ENCODE peak calls at places on chromosomes 5 and 9, in five cellular contexts. One of them, this sample, is unnamed.

GRCh38 chr5:145991044-145991575 is 54.7 kb downstream of the SH3RF2 start:
- DNase-seq in AG09309: no peak
- DNase-seq in trophoblast cell: no peak
- DNase-seq in activated T-helper 1 cell treated with Interleukin-2 at 50 U/mL for 16 hours: no peak
- DNase-seq in MCF 10A: no peak
- DNase-seq in this sample: no peak

GRCh38 chr5:78527054-78527884 is 121.3 kb downstream of the LHFPL2 start:
- DNase-seq in AG09309: peak
- DNase-seq in trophoblast cell: peak
- DNase-seq in activated T-helper 1 cell treated with Interleukin-2 at 50 U/mL for 16 hours: no peak
- DNase-seq in MCF 10A: peak
- DNase-seq in this sample: no peak

GRCh38 chr5:145568581-145568980 is 266.6 kb downstream of the PRELID2 start:
- DNase-seq in activated T-helper 1 cell treated with Interleukin-2 at 50 U/mL for 16 hours: no peak
- DNase-seq in trophoblast cell: no peak
- DNase-seq in AG09309: no peak
- DNase-seq in MCF 10A: peak
- DNase-seq in this sample: no peak

GRCh38 chr9:131618071-131618479 is 72.8 kb downstream of the PRRT1B start:
- DNase-seq in AG09309: no peak
- DNase-seq in trophoblast cell: no peak
- DNase-seq in MCF 10A: peak
- DNase-seq in activated T-helper 1 cell treated with Interleukin-2 at 50 U/mL for 16 hours: no peak
- DNase-seq in this sample: no peak

GRCh38 chr5:96146675-96147074 is 185.0 kb upstream of the ELL2 start:
- DNase-seq in activated T-helper 1 cell treated with Interleukin-2 at 50 U/mL for 16 hours: no peak
- DNase-seq in AG09309: peak
- DNase-seq in trophoblast cell: peak
- DNase-seq in MCF 10A: peak
- DNase-seq in this sample: no peak

GRCh38 chr5:169772688-169773087 is 135.6 kb downstream of the DOCK2 start:
- DNase-seq in trophoblast cell: no peak
- DNase-seq in MCF 10A: no peak
- DNase-seq in AG09309: no peak
- DNase-seq in activated T-helper 1 cell treated with Interleukin-2 at 50 U/mL for 16 hours: no peak
- DNase-seq in this sample: no peak

GRCh38 chr9:114367406-114367805 is 20.4 kb downstream of the AKNA start:
- DNase-seq in activated T-helper 1 cell treated with Interleukin-2 at 50 U/mL for 16 hours: no peak
- DNase-seq in AG09309: no peak
- DNase-seq in MCF 10A: no peak
- DNase-seq in trophoblast cell: no peak
- DNase-seq in this sample: no peak

GRCh38 chr5:178940569-178941360 is at the start of gene ZNF454:
- DNase-seq in activated T-helper 1 cell treated with Interleukin-2 at 50 U/mL for 16 hours: no peak
- DNase-seq in MCF 10A: no peak
- DNase-seq in AG09309: peak
- DNase-seq in trophoblast cell: peak
- DNase-seq in this sample: peak

GRCh38 chr9:99287641-99288040 is 65.6 kb downstream of the SEC61B start:
- DNase-seq in activated T-helper 1 cell treated with Interleukin-2 at 50 U/mL for 16 hours: no peak
- DNase-seq in MCF 10A: no peak
- DNase-seq in trophoblast cell: no peak
- DNase-seq in AG09309: no peak
- DNase-seq in this sample: no peak

GRCh38 chr9:86407022-86407421 is 52.8 kb upstream of the TUT7 start:
- DNase-seq in MCF 10A: peak
- DNase-seq in AG09309: no peak
- DNase-seq in trophoblast cell: peak
- DNase-seq in activated T-helper 1 cell treated with Interleukin-2 at 50 U/mL for 16 hours: no peak
- DNase-seq in this sample: no peak

GRCh38 chr5:172178301-172179031 is 9.6 kb downstream of the STK10 start:
- DNase-seq in trophoblast cell: peak
- DNase-seq in MCF 10A: no peak
- DNase-seq in AG09309: no peak
- DNase-seq in activated T-helper 1 cell treated with Interleukin-2 at 50 U/mL for 16 hours: peak
- DNase-seq in this sample: no peak

GRCh38 chr9:110048473-110048975 is 159.4 kb downstream of the C9orf152 start:
- DNase-seq in activated T-helper 1 cell treated with Interleukin-2 at 50 U/mL for 16 hours: peak
- DNase-seq in AG09309: no peak
- DNase-seq in trophoblast cell: peak
- DNase-seq in MCF 10A: peak
- DNase-seq in this sample: peak

GRCh38 chr5:137084016-137084415 is 415.1 kb downstream of the SPOCK1 start:
- DNase-seq in AG09309: no peak
- DNase-seq in trophoblast cell: no peak
- DNase-seq in MCF 10A: no peak
- DNase-seq in activated T-helper 1 cell treated with Interleukin-2 at 50 U/mL for 16 hours: no peak
- DNase-seq in this sample: no peak

GRCh38 chr9:126674365-126675146 is 60.8 kb downstream of the LMX1B start:
- DNase-seq in activated T-helper 1 cell treated with Interleukin-2 at 50 U/mL for 16 hours: no peak
- DNase-seq in trophoblast cell: no peak
- DNase-seq in MCF 10A: no peak
- DNase-seq in AG09309: no peak
- DNase-seq in this sample: no peak

GRCh38 chr5:1882337-1883119 is at the start of gene IRX4:
- DNase-seq in MCF 10A: peak
- DNase-seq in trophoblast cell: peak
- DNase-seq in activated T-helper 1 cell treated with Interleukin-2 at 50 U/mL for 16 hours: no peak
- DNase-seq in AG09309: no peak
- DNase-seq in this sample: no peak

GRCh38 chr5:111070272-111071134 is 1.0 kb upstream of the TSLP start:
- DNase-seq in activated T-helper 1 cell treated with Interleukin-2 at 50 U/mL for 16 hours: no peak
- DNase-seq in trophoblast cell: no peak
- DNase-seq in MCF 10A: no peak
- DNase-seq in AG09309: no peak
- DNase-seq in this sample: no peak

GRCh38 chr9:118170032-118170955 is 466.1 kb downstream of the TLR4 start:
- DNase-seq in trophoblast cell: peak
- DNase-seq in AG09309: no peak
- DNase-seq in activated T-helper 1 cell treated with Interleukin-2 at 50 U/mL for 16 hours: no peak
- DNase-seq in MCF 10A: peak
- DNase-seq in this sample: peak

GRCh38 chr5:150585781-150586461 is 54.5 kb upstream of the SYNPO start:
- DNase-seq in MCF 10A: no peak
- DNase-seq in activated T-helper 1 cell treated with Interleukin-2 at 50 U/mL for 16 hours: no peak
- DNase-seq in AG09309: no peak
- DNase-seq in trophoblast cell: no peak
- DNase-seq in this sample: no peak

GRCh38 chr5:177212242-177212641 is 78.7 kb downstream of the NSD1 start:
- DNase-seq in trophoblast cell: no peak
- DNase-seq in activated T-helper 1 cell treated with Interleukin-2 at 50 U/mL for 16 hours: no peak
- DNase-seq in AG09309: no peak
- DNase-seq in MCF 10A: no peak
- DNase-seq in this sample: no peak

GRCh38 chr5:50968296-50969206 is 302.1 kb downstream of the PARP8 start:
- DNase-seq in MCF 10A: no peak
- DNase-seq in activated T-helper 1 cell treated with Interleukin-2 at 50 U/mL for 16 hours: no peak
- DNase-seq in AG09309: no peak
- DNase-seq in trophoblast cell: no peak
- DNase-seq in this sample: peak

GRCh38 chr9:37908698-37909186 is 4.8 kb upstream of the SLC25A51 start:
- DNase-seq in MCF 10A: peak
- DNase-seq in activated T-helper 1 cell treated with Interleukin-2 at 50 U/mL for 16 hours: no peak
- DNase-seq in trophoblast cell: peak
- DNase-seq in AG09309: no peak
- DNase-seq in this sample: no peak

GRCh38 chr5:91151947-91152346 is 231.2 kb downstream of the ARRDC3 start:
- DNase-seq in MCF 10A: peak
- DNase-seq in activated T-helper 1 cell treated with Interleukin-2 at 50 U/mL for 16 hours: no peak
- DNase-seq in trophoblast cell: peak
- DNase-seq in AG09309: peak
- DNase-seq in this sample: no peak

GRCh38 chr5:88281322-88281721 is 12.7 kb upstream of the TMEM161B start:
- DNase-seq in activated T-helper 1 cell treated with Interleukin-2 at 50 U/mL for 16 hours: no peak
- DNase-seq in AG09309: no peak
- DNase-seq in MCF 10A: no peak
- DNase-seq in trophoblast cell: no peak
- DNase-seq in this sample: no peak

GRCh38 chr5:69367697-69368279 is 1.5 kb downstream of the AK6 start:
- DNase-seq in AG09309: no peak
- DNase-seq in activated T-helper 1 cell treated with Interleukin-2 at 50 U/mL for 16 hours: no peak
- DNase-seq in trophoblast cell: peak
- DNase-seq in MCF 10A: no peak
- DNase-seq in this sample: no peak

GRCh38 chr5:171395042-171395441 is 7.4 kb downstream of the NPM1 start:
- DNase-seq in AG09309: no peak
- DNase-seq in trophoblast cell: no peak
- DNase-seq in MCF 10A: peak
- DNase-seq in activated T-helper 1 cell treated with Interleukin-2 at 50 U/mL for 16 hours: no peak
- DNase-seq in this sample: no peak

GRCh38 chr9:4530375-4530774 is 40.1 kb downstream of the SLC1A1 start:
- DNase-seq in MCF 10A: peak
- DNase-seq in AG09309: no peak
- DNase-seq in activated T-helper 1 cell treated with Interleukin-2 at 50 U/mL for 16 hours: no peak
- DNase-seq in trophoblast cell: no peak
- DNase-seq in this sample: no peak

GRCh38 chr5:10140195-10140973 is 109.3 kb downstream of the ATPSCKMT start:
- DNase-seq in activated T-helper 1 cell treated with Interleukin-2 at 50 U/mL for 16 hours: no peak
- DNase-seq in AG09309: no peak
- DNase-seq in trophoblast cell: no peak
- DNase-seq in MCF 10A: peak
- DNase-seq in this sample: no peak

GRCh38 chr5:110440058-110440457 is 286.4 kb downstream of the TMEM232 start:
- DNase-seq in trophoblast cell: no peak
- DNase-seq in MCF 10A: no peak
- DNase-seq in AG09309: no peak
- DNase-seq in activated T-helper 1 cell treated with Interleukin-2 at 50 U/mL for 16 hours: no peak
- DNase-seq in this sample: no peak

GRCh38 chr9:111484564-111484878 is 338 bp upstream of the ECPAS start:
- DNase-seq in AG09309: no peak
- DNase-seq in activated T-helper 1 cell treated with Interleukin-2 at 50 U/mL for 16 hours: no peak
- DNase-seq in trophoblast cell: no peak
- DNase-seq in MCF 10A: no peak
- DNase-seq in this sample: peak

GRCh38 chr5:83871533-83872380 is 151.1 kb upstream of the HAPLN1 start:
- DNase-seq in AG09309: no peak
- DNase-seq in MCF 10A: no peak
- DNase-seq in trophoblast cell: no peak
- DNase-seq in activated T-helper 1 cell treated with Interleukin-2 at 50 U/mL for 16 hours: no peak
- DNase-seq in this sample: no peak

GRCh38 chr5:132013006-132013689 is 1.7 kb upstream of the ACSL6 start:
- DNase-seq in trophoblast cell: no peak
- DNase-seq in MCF 10A: no peak
- DNase-seq in AG09309: no peak
- DNase-seq in activated T-helper 1 cell treated with Interleukin-2 at 50 U/mL for 16 hours: no peak
- DNase-seq in this sample: no peak

GRCh38 chr5:143448518-143448917 is 45.0 kb upstream of the NR3C1 start:
- DNase-seq in trophoblast cell: no peak
- DNase-seq in AG09309: no peak
- DNase-seq in activated T-helper 1 cell treated with Interleukin-2 at 50 U/mL for 16 hours: no peak
- DNase-seq in MCF 10A: no peak
- DNase-seq in this sample: no peak

GRCh38 chr5:107604990-107605389 is 65.7 kb downstream of the EFNA5 start:
- DNase-seq in activated T-helper 1 cell treated with Interleukin-2 at 50 U/mL for 16 hours: no peak
- DNase-seq in AG09309: no peak
- DNase-seq in MCF 10A: no peak
- DNase-seq in trophoblast cell: no peak
- DNase-seq in this sample: no peak

GRCh38 chr9:127739614-127740322 is 4.7 kb upstream of the TOR2A start:
- DNase-seq in trophoblast cell: no peak
- DNase-seq in activated T-helper 1 cell treated with Interleukin-2 at 50 U/mL for 16 hours: no peak
- DNase-seq in MCF 10A: peak
- DNase-seq in AG09309: no peak
- DNase-seq in this sample: no peak

GRCh38 chr9:134395002-134395517 is 68.8 kb downstream of the RXRA start:
- DNase-seq in activated T-helper 1 cell treated with Interleukin-2 at 50 U/mL for 16 hours: no peak
- DNase-seq in MCF 10A: no peak
- DNase-seq in trophoblast cell: no peak
- DNase-seq in AG09309: no peak
- DNase-seq in this sample: no peak

GRCh38 chr5:37839441-37840035 is 303 bp downstream of the GDNF start:
- DNase-seq in MCF 10A: no peak
- DNase-seq in trophoblast cell: peak
- DNase-seq in activated T-helper 1 cell treated with Interleukin-2 at 50 U/mL for 16 hours: no peak
- DNase-seq in AG09309: no peak
- DNase-seq in this sample: peak

GRCh38 chr9:134177624-134178393 is 13.4 kb upstream of the RNU6ATAC start:
- DNase-seq in AG09309: no peak
- DNase-seq in trophoblast cell: no peak
- DNase-seq in MCF 10A: no peak
- DNase-seq in activated T-helper 1 cell treated with Interleukin-2 at 50 U/mL for 16 hours: no peak
- DNase-seq in this sample: no peak